ENCODE peak calls at places on chromosomes 3 and 15, in four cellular contexts. N is brain microvascular endothelial cell; T is naive thymus-derived CD4-positive, alpha-beta T cell; K is stimulated activated naive CD8-positive, alpha-beta T cell treated with anti-CD3 and anti-CD28 coated beads, Interleukin-15, amount 100 ng/mL, for 72 hours. X is an unnamed sample.
A peak's percentile ranks its signal among the peaks of the same experiment; 100 is the strongest.

GRCh38 chr15:90691982-90692773 is 25.0 kb upstream of the BLM start:
- DNase-seq in T (no peak), K (no peak), N (no peak), X (no peak)

GRCh38 chr3:5002174-5002870 is 23.1 kb downstream of the BHLHE40 start:
- DNase-seq in N (no peak), T (no peak), K (peak; percentile 86), X (no peak)

GRCh38 chr3:72289708-72290104 is 504.8 kb upstream of the PROK2 start:
- DNase-seq in K (no peak), N (no peak), T (no peak), X (no peak)

GRCh38 chr3:171497546-171497945 is 37.3 kb upstream of the TNIK start:
- DNase-seq in N (no peak), T (no peak), K (no peak), X (no peak)

GRCh38 chr3:157064402-157064801 is 95.5 kb downstream of the CCNL1 start:
- DNase-seq in N (no peak), K (no peak), T (no peak), X (no peak)

GRCh38 chr15:70708839-70709238 is 54.5 kb downstream of the UACA start:
- DNase-seq in K (no peak), T (no peak), N (no peak), X (no peak)

GRCh38 chr15:101409621-101410020 is 79.9 kb downstream of the PCSK6 start:
- DNase-seq in K (no peak), N (no peak), T (no peak), X (no peak)

GRCh38 chr3:43867673-43868072 is 176.9 kb downstream of the ABHD5 start:
- DNase-seq in K (no peak), N (peak; percentile 44), T (no peak), X (no peak)

GRCh38 chr3:180457238-180457637 is 144.7 kb upstream of the TTC14 start:
- DNase-seq in K (no peak), N (no peak), T (no peak), X (no peak)

GRCh38 chr3:90253131-90253530 is 1145.7 kb downstream of the EPHA3 start:
- DNase-seq in N (no peak), T (no peak), K (no peak), X (no peak)

GRCh38 chr15:88400069-88400468 is 67.1 kb downstream of the MRPL46 start:
- DNase-seq in K (no peak), N (no peak), T (no peak), X (no peak)

GRCh38 chr15:98878862-98879261 is 128.7 kb downstream of the PGPEP1L start:
- DNase-seq in N (no peak), K (no peak), T (no peak), X (no peak)

GRCh38 chr3:96334779-96335178 is 479.6 kb upstream of the EPHA6 start:
- DNase-seq in K (no peak), T (no peak), N (no peak), X (no peak)

GRCh38 chr3:83435173-83435572 is 1523.6 kb upstream of the CADM2 start:
- DNase-seq in T (no peak), K (no peak), N (no peak), X (no peak)

GRCh38 chr3:116517308-116517707 is 72.0 kb upstream of the LSAMP start:
- DNase-seq in T (no peak), K (no peak), N (peak; percentile 0), X (no peak)

GRCh38 chr15:52858388-52859176 is 68.4 kb upstream of the ONECUT1 start:
- DNase-seq in T (no peak), K (no peak), N (no peak), X (no peak)

GRCh38 chr3:23493846-23494245 is 290.7 kb downstream of the UBE2E2 start:
- DNase-seq in K (no peak), N (no peak), T (no peak), X (no peak)

GRCh38 chr3:37564518-37564917 is 297.2 kb upstream of the CTDSPL start:
- DNase-seq in K (no peak), N (no peak), T (no peak), X (no peak)

GRCh38 chr3:8712045-8712870 is 21.3 kb upstream of the CAV3 start:
- DNase-seq in N (no peak), K (no peak), T (no peak), X (no peak)

GRCh38 chr3:146540236-146540635 is 4.2 kb downstream of the PLSCR1 start:
- DNase-seq in T (no peak), K (no peak), N (no peak), X (no peak)

GRCh38 chr3:156948402-156949210 is 122.5 kb downstream of the LEKR1 start:
- DNase-seq in T (no peak), K (no peak), N (no peak), X (no peak)

GRCh38 chr15:85307687-85308045 is 72.7 kb upstream of the AKAP13 start:
- DNase-seq in T (no peak), K (no peak), N (no peak), X (no peak)

GRCh38 chr3:169764164-169764452 is 752 bp downstream of the TERC start:
- DNase-seq in T (no peak), K (no peak), N (no peak), X (no peak)

GRCh38 chr3:147497301-147497700 is 88.1 kb downstream of the ZIC1 start:
- DNase-seq in N (no peak), T (no peak), K (no peak), X (no peak)

GRCh38 chr3:48367201-48367600 is 4.8 kb upstream of the FBXW12 start:
- DNase-seq in K (no peak), T (no peak), N (no peak), X (no peak)

GRCh38 chr3:185151959-185152432 is 864 bp downstream of the C3orf70 start:
- DNase-seq in T (no peak), N (no peak), K (no peak), X (no peak)

GRCh38 chr3:173826416-173826815 is 428.9 kb downstream of the NLGN1 start:
- DNase-seq in K (no peak), N (no peak), T (no peak), X (no peak)

GRCh38 chr3:53254810-53255359 is 937 bp downstream of the TKT start:
- DNase-seq in N (no peak), T (peak; percentile 32), K (peak; percentile 70), X (peak; percentile 73)

GRCh38 chr3:194446172-194446571 is 40.6 kb downstream of the ATP13A3 start:
- DNase-seq in N (no peak), T (no peak), K (no peak), X (no peak)

GRCh38 chr15:43991235-43991634 is 164.4 kb downstream of the WDR76 start:
- DNase-seq in K (no peak), T (no peak), N (no peak), X (no peak)

GRCh38 chr15:66630801-66631351 is 65.1 kb upstream of the LCTL start:
- DNase-seq in T (no peak), N (no peak), K (no peak), X (no peak)

GRCh38 chr3:82957079-82957478 is 1195.6 kb upstream of the GBE1 start:
- DNase-seq in N (no peak), K (no peak), T (no peak), X (no peak)

GRCh38 chr15:91413142-91413541 is 313.1 kb downstream of the SV2B start:
- DNase-seq in K (no peak), N (no peak), T (no peak), X (no peak)

GRCh38 chr3:66410371-66410770 is 90.5 kb downstream of the LRIG1 start:
- DNase-seq in K (no peak), T (no peak), N (no peak), X (no peak)

GRCh38 chr3:134030801-134031619 is 1.3 kb upstream of the SLCO2A1 start:
- DNase-seq in K (no peak), T (no peak), N (no peak), X (no peak)

GRCh38 chr3:113985526-113985925 is 37.7 kb downstream of the ZDHHC23 start:
- DNase-seq in K (no peak), T (no peak), N (no peak), X (no peak)

X was measured in Caco-2.